ENCODE peak calls at places on chromosomes 12 and 14, in nine cellular contexts. X is CD8-positive, alpha-beta memory T cell; K is neural progenitor cell; U is sigmoid colon; P is A549; C is suprapubic skin; N is GM23248; S is pancreas; T is AG04450. H is an unnamed sample.
A peak's percentile ranks its signal among the peaks of the same experiment; 100 is the strongest.

GRCh38 chr12:78248321-78248720 is 417.6 kb downstream of the NAV3 start:
- DNase-seq in T (no peak), P (no peak), X (no peak), C (no peak), U (no peak), K (no peak), N (peak; percentile 32), S (no peak), H (no peak)

GRCh38 chr12:62922539-62922938 is 12.4 kb downstream of the PPM1H start:
- DNase-seq in X (no peak), K (no peak), C (no peak), S (no peak), N (no peak), U (no peak), P (no peak), T (no peak), H (no peak)

GRCh38 chr14:22598896-22599244 is 770 bp downstream of the ABHD4 start:
- DNase-seq in S (no peak), X (no peak), T (no peak), N (peak; percentile 86), K (peak; percentile 22), C (no peak), P (peak; percentile 70), U (no peak), H (peak; percentile 32)

GRCh38 chr12:106712768-106713167 is 61.7 kb upstream of the RIC8B start:
- DNase-seq in X (no peak), K (no peak), P (no peak), C (no peak), N (no peak), T (no peak), U (no peak), S (no peak), H (no peak)

GRCh38 chr14:101616202-101616601 is 54.9 kb downstream of the DIO3 start:
- DNase-seq in U (no peak), T (no peak), P (no peak), C (no peak), S (no peak), K (no peak), N (no peak), X (no peak), H (no peak)

GRCh38 chr14:37241206-37241605 is 43.5 kb downstream of the MIPOL1 start:
- DNase-seq in P (no peak), C (no peak), S (no peak), X (no peak), T (no peak), U (no peak), N (no peak), K (no peak), H (no peak)

GRCh38 chr14:97977711-97978261 is 1180.6 kb downstream of the VRK1 start:
- DNase-seq in U (peak; percentile 91), C (peak; percentile 91), P (no peak), N (peak; percentile 41), X (peak; percentile 83), T (no peak), S (peak; percentile 91), K (no peak), H (peak; percentile 74)

GRCh38 chr14:50397461-50398196 is 948 bp upstream of the CDKL1 start:
- DNase-seq in U (no peak), X (no peak), C (no peak), T (no peak), S (no peak), P (peak; percentile 48), K (peak; percentile 2), N (peak; percentile 63), H (no peak)

GRCh38 chr14:31950760-31951637 is 126.1 kb upstream of the ARHGAP5 start:
- DNase-seq in C (no peak), P (peak; percentile 89), K (peak; percentile 69), N (peak; percentile 86), U (no peak), S (no peak), X (no peak), T (no peak), H (no peak)

GRCh38 chr14:23513005-23513412 is 38.6 kb downstream of the ZFHX2 start:
- DNase-seq in C (no peak), T (no peak), K (no peak), P (no peak), S (no peak), X (no peak), U (peak; percentile 74), N (no peak), H (no peak)

GRCh38 chr12:84856156-84856900 is 56.3 kb downstream of the SLC6A15 start:
- DNase-seq in P (no peak), X (no peak), S (no peak), N (peak; percentile 39), K (no peak), C (no peak), U (no peak), T (no peak), H (no peak)

GRCh38 chr14:54606178-54606577 is 39.2 kb downstream of the SAMD4A start:
- DNase-seq in X (no peak), U (no peak), K (peak; percentile 7), P (no peak), C (no peak), T (no peak), S (no peak), N (peak; percentile 69), H (peak; percentile 34)

GRCh38 chr14:100679707-100680438 is 46.8 kb upstream of the DLK1 start:
- DNase-seq in P (no peak), K (no peak), T (peak; percentile 27), U (peak; percentile 86), C (no peak), S (no peak), X (no peak), N (peak; percentile 78), H (no peak)

GRCh38 chr14:95348395-95349080 is 28.8 kb upstream of the CLMN start:
- DNase-seq in C (peak; percentile 40), T (no peak), P (no peak), N (no peak), K (peak; percentile 26), U (no peak), X (no peak), S (no peak), H (no peak)

GRCh38 chr12:91657016-91657415 is 474.4 kb upstream of the DCN start:
- DNase-seq in K (no peak), C (no peak), U (no peak), T (no peak), S (no peak), N (no peak), X (no peak), P (no peak), H (no peak)

GRCh38 chr14:52313903-52314481 is at the start of gene PTGER2:
- DNase-seq in U (peak; percentile 92), K (peak; percentile 78), N (peak; percentile 97), C (peak; percentile 92), P (peak; percentile 63), S (peak; percentile 76), X (peak; percentile 55), T (peak; percentile 92), H (peak; percentile 78)

GRCh38 chr12:30908389-30909087 is 18.0 kb upstream of the TSPAN11 start:
- DNase-seq in K (no peak), X (no peak), C (no peak), T (peak; percentile 60), S (no peak), N (peak; percentile 86), P (no peak), U (no peak), H (no peak)

DNA sequence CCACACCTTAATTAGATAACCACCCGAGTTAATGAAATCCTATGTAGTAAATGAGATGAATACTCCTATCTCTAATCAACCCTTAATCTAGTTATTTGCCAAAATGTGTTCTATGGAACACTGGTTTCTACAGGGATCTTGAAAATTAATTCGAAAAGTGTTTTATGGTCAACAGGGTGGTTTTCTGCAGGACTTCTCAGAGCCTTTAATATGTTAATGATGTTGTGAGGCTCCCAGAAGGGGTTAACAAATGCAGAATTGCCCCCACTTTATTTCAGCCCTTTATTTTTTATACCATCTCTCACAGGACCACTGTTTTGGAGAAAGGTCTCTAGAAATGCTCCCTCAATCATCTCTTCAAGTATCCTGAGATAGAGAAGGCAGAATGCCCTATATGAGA is 153.1 kb upstream of the RPH3A start:
- DNase-seq in S (no peak), P (no peak), X (no peak), C (no peak), N (no peak), T (no peak), U (no peak), K (no peak), H (no peak)
- H3K9me3 ChIP-seq in S (no peaks in the 10 kb centered on the region), P (no peaks in the 10 kb centered on the region), X (no peaks in the 10 kb centered on the region), C (no peaks in the 10 kb centered on the region), N (no peaks in the 10 kb centered on the region), T (no peaks in the 10 kb centered on the region), U (no peaks in the 10 kb centered on the region), K (no peaks in the 10 kb centered on the region), H (no peaks in the 10 kb centered on the region)

DNA sequence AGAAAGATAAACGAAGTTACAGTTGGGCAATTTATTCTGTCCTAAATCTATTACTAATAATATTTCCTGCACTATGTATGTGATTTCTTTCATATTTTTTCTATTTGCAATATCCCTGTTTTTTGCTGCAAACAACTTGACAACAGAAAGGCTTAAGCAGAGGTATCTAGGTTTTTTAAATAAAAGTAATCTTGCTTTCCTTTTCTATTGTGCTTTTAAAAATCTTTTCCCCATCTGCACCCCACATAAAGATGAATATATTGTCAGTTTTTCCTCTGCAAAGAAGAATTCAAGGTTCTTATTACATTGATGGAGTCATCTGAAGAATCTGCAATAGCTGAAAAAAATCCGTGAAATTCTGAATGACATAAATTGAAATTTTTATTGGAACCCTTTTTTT is 502 bp upstream of the RALGAPA1 start:
- DNase-seq in U (no peak), T (no peak), P (no peak), N (no peak), K (no peak), C (no peak), X (no peak), S (no peak), H (no peak)
- H3K27ac ChIP-seq in U (peak overlapping the region; percentile 96), T (no peak overlapping the region), P (no peak overlapping the region), N (peak overlapping the region; percentile 68), K (no peak overlapping the region), C (peak overlapping the region; percentile 91), X (peak overlapping the region; percentile 74), S (peak overlapping the region; percentile 87), H (peak overlapping the region; percentile 84)

GRCh38 chr14:35404496-35405303 is at the start of gene NFKBIA:
- DNase-seq in K (peak; percentile 92), S (peak; percentile 96), U (peak; percentile 96), C (peak; percentile 96), X (peak; percentile 95), T (no peak), N (peak; percentile 95), P (peak; percentile 88), H (peak; percentile 96)
- H3K9me3 ChIP-seq in K (no peaks in the 10 kb centered on the region), S (no peaks in the 10 kb centered on the region), U (no peaks in the 10 kb centered on the region), C (no peaks in the 10 kb centered on the region), X (no peaks in the 10 kb centered on the region), T (no peaks in the 10 kb centered on the region), N (no peaks in the 10 kb centered on the region), P (no peaks in the 10 kb centered on the region), H (no peaks in the 10 kb centered on the region)

DNA sequence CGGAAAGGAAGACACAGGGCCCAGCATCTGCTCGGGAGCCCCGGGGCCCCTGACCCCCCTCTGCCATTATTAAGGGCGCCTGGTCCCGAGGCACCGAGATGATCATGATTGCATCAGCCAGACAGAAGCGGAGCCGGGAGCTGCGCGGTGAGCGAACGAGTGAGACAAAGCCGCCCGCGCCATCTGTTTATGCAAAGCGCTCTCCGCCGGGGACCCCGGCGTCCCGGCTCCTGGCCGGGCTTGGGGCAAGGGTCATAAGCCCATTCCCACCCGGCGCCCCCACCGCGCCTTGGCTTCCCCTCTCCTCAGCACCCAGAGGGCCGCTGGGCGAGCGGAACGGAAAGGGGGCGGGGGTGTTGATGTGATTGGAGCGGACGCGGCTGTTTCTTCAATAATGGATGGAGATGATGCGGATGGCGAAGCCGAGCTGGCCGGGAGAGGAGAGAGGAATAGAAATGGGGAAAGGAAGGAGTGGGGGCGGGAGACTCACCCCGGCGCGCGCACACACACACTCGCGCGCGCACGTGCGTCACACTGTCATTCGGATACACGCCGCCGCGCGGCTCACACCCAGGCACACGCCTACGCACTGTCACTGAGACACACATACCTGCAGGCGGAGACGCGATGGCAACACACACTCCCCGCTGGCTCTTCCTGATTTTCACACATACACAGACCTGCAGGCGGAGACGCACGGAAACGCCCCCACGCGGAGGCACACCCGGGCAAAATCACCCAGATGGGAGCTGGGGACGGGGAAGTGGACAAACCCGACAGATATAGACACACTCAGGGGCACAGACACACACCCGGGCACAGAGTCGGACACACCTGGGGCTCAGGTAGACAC is 10.7 kb downstream of the STAC3 start:
- DNase-seq in T (no peak), X (peak; percentile 72), S (peak; percentile 80), N (peak; percentile 89), K (peak; percentile 68), U (peak; percentile 77), P (peak; percentile 65), C (no peak), H (peak; percentile 75)
- H3K27ac ChIP-seq in T (peak overlapping the region; percentile 89), X (no peak overlapping the region), S (no peak overlapping the region), N (peak overlapping the region; percentile 64), K (no peak overlapping the region), U (peak overlapping the region; percentile 32), P (peak overlapping the region; percentile 75), C (no peak overlapping the region), H (peak overlapping the region; percentile 16)

H was measured in CD4-positive, alpha-beta memory T cell.